ENCODE peak calls at places on chromosomes 13 and 19, in nine cellular contexts. O is astrocyte of the cerebellum; I is ascending aorta; K is CD8-positive, alpha-beta T cell; W is RWPE1; H is epithelial cell of proximal tubule; L is fibroblast of the aortic adventitia; Q is IMR-90; M is progenitor cell of endocrine pancreas. D is an unnamed sample.

GRCh38 chr13:42355118-42355840 is 83.3 kb downstream of the AKAP11 start:
- DNase-seq in O (no peak), I (no peak), K (peak), W (no peak), H (no peak), L (no peak), Q (no peak), M (no peak), D (no peak)

GRCh38 chr19:40613669-40614594 is 12.8 kb downstream of the LTBP4 start:
- DNase-seq in O (no peak), I (peak), K (peak), W (peak), H (no peak), L (peak), Q (peak), M (no peak), D (peak)

GRCh38 chr19:33300016-33300981 is 2.0 kb downstream of the CEBPA start:
- DNase-seq in O (no peak), I (peak), K (no peak), W (no peak), H (no peak), L (peak), Q (no peak), M (no peak), D (no peak)

GRCh38 chr13:42119875-42120274 is 71.4 kb downstream of the DGKH start:
- DNase-seq in O (no peak), I (no peak), K (no peak), W (no peak), H (no peak), L (no peak), Q (no peak), M (no peak), D (no peak)

GRCh38 chr13:34942732-34943674 is 933 bp downstream of the NBEA start:
- DNase-seq in O (no peak), I (peak), K (no peak), W (no peak), H (no peak), L (no peak), Q (no peak), M (peak), D (peak)

GRCh38 chr13:19601749-19602725 is 31.4 kb upstream of the MPHOSPH8 start:
- DNase-seq in O (no peak), I (no peak), K (no peak), W (peak), H (no peak), L (peak), Q (peak), M (peak), D (peak)

GRCh38 chr13:49561064-49561410 is 24.3 kb downstream of the RCBTB1 start:
- DNase-seq in O (no peak), I (no peak), K (no peak), W (no peak), H (no peak), L (no peak), Q (no peak), M (no peak), D (no peak)

GRCh38 chr19:35404879-35405622 is 34.2 kb downstream of the GPR42 start:
- DNase-seq in O (no peak), I (no peak), K (no peak), W (peak), H (no peak), L (peak), Q (peak), M (no peak), D (no peak)

GRCh38 chr19:50330365-50331078 is 1.3 kb upstream of the KCNC3 start:
- DNase-seq in O (no peak), I (peak), K (peak), W (peak), H (no peak), L (no peak), Q (peak), M (peak), D (no peak)

GRCh38 chr13:47890146-47890814 is 110.8 kb downstream of the SUCLA2 start:
- DNase-seq in O (no peak), I (no peak), K (no peak), W (no peak), H (no peak), L (peak), Q (no peak), M (no peak), D (no peak)

GRCh38 chr13:59700281-59700680 is 463.4 kb downstream of the DIAPH3 start:
- DNase-seq in O (no peak), I (no peak), K (no peak), W (no peak), H (no peak), L (no peak), Q (peak), M (no peak), D (no peak)

GRCh38 chr13:51590231-51590630 is 6.0 kb downstream of the WDFY2 start:
- DNase-seq in O (no peak), I (no peak), K (no peak), W (no peak), H (no peak), L (no peak), Q (no peak), M (no peak), D (no peak)

GRCh38 chr13:71814806-71815205 is 52.2 kb downstream of the DACH1 start:
- DNase-seq in O (no peak), I (no peak), K (no peak), W (no peak), H (no peak), L (no peak), Q (no peak), M (no peak), D (no peak)

GRCh38 chr19:16328824-16329482 is 4.3 kb downstream of the KLF2 start:
- DNase-seq in O (no peak), I (no peak), K (no peak), W (no peak), H (no peak), L (peak), Q (peak), M (no peak), D (no peak)

GRCh38 chr19:44748426-44749254 is at the start of gene BCL3:
- DNase-seq in O (no peak), I (peak), K (peak), W (peak), H (no peak), L (no peak), Q (no peak), M (no peak), D (no peak)

GRCh38 chr19:12202250-12202649 is 39.4 kb downstream of the ZNF136 start:
- DNase-seq in O (no peak), I (no peak), K (peak), W (no peak), H (no peak), L (no peak), Q (no peak), M (no peak), D (no peak)

GRCh38 chr13:108427355-108427754 is 157.8 kb downstream of the TNFSF13B start:
- DNase-seq in O (no peak), I (no peak), K (no peak), W (peak), H (no peak), L (no peak), Q (no peak), M (no peak), D (no peak)

GRCh38 chr13:109301711-109302110 is 484.7 kb downstream of the IRS2 start:
- DNase-seq in O (no peak), I (no peak), K (no peak), W (no peak), H (no peak), L (no peak), Q (no peak), M (no peak), D (no peak)

GRCh38 chr19:58519087-58519354 is 589 bp downstream of the ZBTB45 start:
- DNase-seq in O (no peak), I (peak), K (no peak), W (peak), H (peak), L (peak), Q (peak), M (peak), D (peak)

GRCh38 chr19:18840288-18841260 is 8.8 kb downstream of the UPF1 start:
- DNase-seq in O (no peak), I (no peak), K (no peak), W (no peak), H (no peak), L (no peak), Q (no peak), M (no peak), D (no peak)
- TF ChIP-seq CTCF in O (no peak), I (no peak), K (no peak), W (no peak), H (no peak), L (no peak), Q (no peak), M (no peak), D (no peak)

GRCh38 chr13:75618308-75618707 is 17.8 kb upstream of the LMO7 start:
- DNase-seq in O (no peak), I (no peak), K (no peak), W (no peak), H (no peak), L (no peak), Q (no peak), M (no peak), D (no peak)

GRCh38 chr13:75621147-75621546 is 15.0 kb upstream of the LMO7 start:
- DNase-seq in O (no peak), I (no peak), K (no peak), W (no peak), H (no peak), L (peak), Q (peak), M (no peak), D (no peak)

GRCh38 chr13:75612354-75612753 is 23.8 kb upstream of the LMO7 start:
- DNase-seq in O (no peak), I (no peak), K (no peak), W (no peak), H (no peak), L (no peak), Q (peak), M (no peak), D (no peak)

DNA sequence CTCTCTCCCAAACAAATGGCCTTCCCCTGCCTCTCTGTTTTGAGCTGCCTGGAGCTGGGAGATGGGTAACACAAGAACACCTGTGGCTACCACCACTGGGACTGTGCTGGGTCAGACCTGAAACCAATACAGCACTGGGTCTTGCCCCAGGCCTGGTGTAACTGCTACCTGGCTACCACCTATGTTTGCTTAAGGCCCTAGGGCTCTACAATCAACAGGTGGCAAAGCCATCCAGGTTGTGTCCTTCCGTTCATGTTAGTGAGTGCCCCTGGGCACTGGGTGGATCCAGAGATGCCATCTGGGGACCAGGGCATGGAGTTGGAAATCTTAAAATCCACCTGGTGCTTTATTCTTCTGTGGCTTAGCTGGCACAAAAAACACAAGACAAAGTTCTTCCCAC is 18.9 kb upstream of the LMO7 start:
- DNase-seq in O (no peak), I (no peak), K (no peak), W (no peak), H (no peak), L (no peak), Q (no peak), M (no peak), D (no peak)
- TF ChIP-seq CTCF in O (no peak), I (no peak), K (no peak), W (no peak), H (no peak), L (no peak), Q (no peak), M (no peak), D (no peak)

GRCh38 chr19:36604656-36605100 is 435 bp upstream of the ZNF382 start:
- DNase-seq in O (no peak), I (peak), K (peak), W (no peak), H (no peak), L (peak), Q (peak), M (peak), D (peak)
- TF ChIP-seq CTCF in O (no peak), I (no peak), K (no peak), W (no peak), H (no peak), L (no peak), Q (no peak), M (no peak), D (no peak)

GRCh38 chr13:44243198-44243852 is 130.3 kb upstream of the SERP2 start:
- DNase-seq in O (peak), I (no peak), K (no peak), W (peak), H (no peak), L (peak), Q (peak), M (no peak), D (peak)
- TF ChIP-seq CTCF in O (peak), I (peak), K (no peak), W (no peak), H (peak), L (peak), Q (peak), M (peak), D (peak)

D was measured in endothelial cell.